ENCODE peak calls at places on chromosomes 4 and X, in six cellular contexts. C is NCI-H774, B is fibroblast of mammary gland, P is T1000, Q is right atrium auricular region, D is Daoy. Y is an unnamed sample.

GRCh38 chr4:47222276-47222675 is 190.9 kb downstream of the GABRB1 start:
- DNase-seq in C (no peak), B (peak), P (no peak), Q (no peak), D (no peak), Y (no peak)

GRCh38 chrX:95318882-95319281 is 1365.8 kb upstream of the DIAPH2 start:
- DNase-seq in C (no peak), B (peak), P (no peak), Q (no peak), D (no peak), Y (no peak)

GRCh38 chrX:40237745-40238178 is 140.0 kb upstream of the BCOR start:
- DNase-seq in C (no peak), B (no peak), P (no peak), Q (no peak), D (no peak), Y (no peak)

GRCh38 chr4:170089743-170090666 is at the start of gene AADAT:
- DNase-seq in C (peak), B (peak), P (peak), Q (peak), D (peak), Y (no peak)

GRCh38 chr4:187565416-187565815 is 430.2 kb upstream of the ZFP42 start:
- DNase-seq in C (no peak), B (no peak), P (no peak), Q (no peak), D (no peak), Y (no peak)

GRCh38 chr4:152259866-152260265 is 276.0 kb downstream of the FBXW7 start:
- DNase-seq in C (no peak), B (peak), P (no peak), Q (no peak), D (peak), Y (no peak)

GRCh38 chrX:118974088-118974907 is at the start of gene LONRF3:
- DNase-seq in C (peak), B (peak), P (no peak), Q (peak), D (peak), Y (no peak)

GRCh38 chrX:118218079-118218478 is 101.5 kb upstream of the KLHL13 start:
- DNase-seq in C (no peak), B (no peak), P (no peak), Q (no peak), D (no peak), Y (no peak)

GRCh38 chr4:151276787-151277557 is at the start of gene PRSS48:
- DNase-seq in C (peak), B (peak), P (no peak), Q (no peak), D (peak), Y (no peak)

GRCh38 chr4:121200795-121201472 is 36.8 kb upstream of the TNIP3 start:
- DNase-seq in C (no peak), B (no peak), P (no peak), Q (no peak), D (no peak), Y (no peak)